ENCODE peak calls at places on chromosomes 13 and 19, in four cellular contexts. O, P, Y and J are unnamed samples.
A peak's percentile ranks its signal among the peaks of the same experiment; 100 is the strongest.

GRCh38 chr19:39444598-39445257 is 654 bp upstream of the SUPT5H start:
- DNase-seq in O (no peak), P (no peak), Y (peak; percentile 38), J (no peak)

GRCh38 chr19:46898731-46899130 is 37.9 kb downstream of the ARHGAP35 start:
- DNase-seq in O (no peak), P (no peak), Y (no peak), J (no peak)

GRCh38 chr19:51799998-51800848 is 5.3 kb downstream of the FPR3 start:
- DNase-seq in O (peak; percentile 12), P (no peak), Y (peak; percentile 95), J (no peak)

GRCh38 chr13:91277013-91277676 is 70.3 kb upstream of the MIR17HG start:
- DNase-seq in O (no peak), P (no peak), Y (no peak), J (no peak)

GRCh38 chr13:20426766-20427448 is 98.8 kb downstream of the CRYL1 start:
- DNase-seq in O (no peak), P (no peak), Y (no peak), J (no peak)

GRCh38 chr13:111981446-111982165 is 85.3 kb upstream of the SOX1 start:
- DNase-seq in O (no peak), P (no peak), Y (no peak), J (no peak)

GRCh38 chr13:68428292-68428691 is 1198.2 kb upstream of the PCDH9 start:
- DNase-seq in O (peak; percentile 6), P (no peak), Y (no peak), J (no peak)

GRCh38 chr19:49069026-49069425 is 3.5 kb downstream of the KCNA7 start:
- DNase-seq in O (no peak), P (no peak), Y (no peak), J (no peak)

GRCh38 chr19:3722443-3723109 is 14.4 kb downstream of the TJP3 start:
- DNase-seq in O (no peak), P (peak; percentile 85), Y (no peak), J (no peak)

GRCh38 chr19:19578241-19578640 is 40.2 kb downstream of the CILP2 start:
- DNase-seq in O (no peak), P (no peak), Y (no peak), J (no peak)

GRCh38 chr19:919157-920050 is 2.3 kb downstream of the KISS1R start:
- DNase-seq in O (no peak), P (peak; percentile 59), Y (no peak), J (no peak)

GRCh38 chr13:28356506-28357064 is 138.3 kb downstream of the FLT1 start:
- DNase-seq in O (no peak), P (no peak), Y (no peak), J (no peak)

GRCh38 chr13:30409911-30410704 is 12.2 kb upstream of the UBE2L5 start:
- DNase-seq in O (no peak), P (no peak), Y (peak; percentile 21), J (peak; percentile 16)

GRCh38 chr13:73228546-73228945 is 169.7 kb downstream of the KLF5 start:
- DNase-seq in O (no peak), P (no peak), Y (no peak), J (peak; percentile 12)

GRCh38 chr19:1752757-1753728 is at the start of gene ONECUT3:
- DNase-seq in O (no peak), P (no peak), Y (no peak), J (no peak)

GRCh38 chr13:95723428-95723827 is 46.5 kb downstream of the DNAJC3 start:
- DNase-seq in O (no peak), P (no peak), Y (no peak), J (no peak)

GRCh38 chr19:17931532-17932191 is 1.2 kb upstream of the CCDC124 start:
- DNase-seq in O (no peak), P (peak; percentile 84), Y (no peak), J (no peak)

GRCh38 chr13:84641491-84641890 is 759.2 kb upstream of the SLITRK1 start:
- DNase-seq in O (no peak), P (no peak), Y (no peak), J (no peak)

GRCh38 chr19:7975037-7975436 is 30.4 kb downstream of the ELAVL1 start:
- DNase-seq in O (no peak), P (no peak), Y (no peak), J (no peak)

GRCh38 chr13:99870541-99870940 is 101.0 kb downstream of the ZIC5 start:
- DNase-seq in O (no peak), P (no peak), Y (no peak), J (no peak)

GRCh38 chr19:590396-590745 is 690 bp downstream of the HCN2 start:
- DNase-seq in O (no peak), P (no peak), Y (peak; percentile 69), J (no peak)

GRCh38 chr19:8477889-8478288 is 24.6 kb downstream of the PRAM1 start:
- DNase-seq in O (no peak), P (no peak), Y (no peak), J (no peak)

GRCh38 chr13:22936228-22936627 is 244.6 kb upstream of the SGCG start:
- DNase-seq in O (no peak), P (no peak), Y (no peak), J (no peak)

GRCh38 chr19:50514346-50515167 is 844 bp upstream of the ASPDH start:
- DNase-seq in O (no peak), P (no peak), Y (no peak), J (no peak)

GRCh38 chr13:52599037-52599852 is 43.0 kb upstream of the HNRNPA1L2 start:
- DNase-seq in O (no peak), P (no peak), Y (no peak), J (no peak)

GRCh38 chr13:65836066-65836465 is 1394.1 kb downstream of the PCDH9 start:
- DNase-seq in O (no peak), P (no peak), Y (no peak), J (no peak)

GRCh38 chr13:110478405-110479214 is 82.9 kb downstream of the RAB20 start:
- DNase-seq in O (no peak), P (no peak), Y (no peak), J (no peak)

GRCh38 chr19:18097993-18098890 is 664 bp downstream of the MAST3 start:
- DNase-seq in O (no peak), P (no peak), Y (peak; percentile 27), J (no peak)

GRCh38 chr13:74073231-74073630 is 61.0 kb downstream of the KLF12 start:
- DNase-seq in O (no peak), P (no peak), Y (no peak), J (no peak)

DNA sequence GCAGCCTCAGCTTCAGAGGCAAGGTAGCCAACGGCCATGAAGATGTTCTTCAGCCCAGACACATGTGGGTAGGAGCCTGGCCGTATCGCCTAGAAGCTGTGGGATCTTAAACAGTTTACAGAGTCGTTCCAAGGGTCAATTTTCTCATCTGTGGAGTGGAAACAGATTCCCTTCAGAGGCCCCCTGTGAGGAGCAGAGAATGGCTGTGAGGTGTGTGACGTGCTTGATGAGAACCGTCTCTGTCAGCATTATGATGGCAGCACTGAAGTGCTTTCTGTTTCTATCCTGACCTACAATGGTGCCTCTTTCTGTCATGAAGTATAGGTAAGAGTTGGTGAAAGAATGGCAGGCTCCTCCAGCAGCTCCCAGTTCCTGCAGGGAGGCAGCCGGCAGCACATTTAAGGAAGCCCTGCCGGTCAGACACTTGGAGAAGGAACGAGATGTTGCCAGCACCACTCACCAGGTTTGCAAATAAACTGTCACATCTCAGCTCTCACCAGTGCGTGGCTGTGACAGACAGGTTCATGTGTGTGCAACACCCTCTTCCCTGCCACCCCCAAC is 277.3 kb downstream of the FOXO1 start:
- DNase-seq in O (no peak), P (no peak), Y (no peak), J (no peak)
- TF ChIP-seq HMGXB4 in O (no peak), P (no peak), Y (no peak), J (no peak)

DNA sequence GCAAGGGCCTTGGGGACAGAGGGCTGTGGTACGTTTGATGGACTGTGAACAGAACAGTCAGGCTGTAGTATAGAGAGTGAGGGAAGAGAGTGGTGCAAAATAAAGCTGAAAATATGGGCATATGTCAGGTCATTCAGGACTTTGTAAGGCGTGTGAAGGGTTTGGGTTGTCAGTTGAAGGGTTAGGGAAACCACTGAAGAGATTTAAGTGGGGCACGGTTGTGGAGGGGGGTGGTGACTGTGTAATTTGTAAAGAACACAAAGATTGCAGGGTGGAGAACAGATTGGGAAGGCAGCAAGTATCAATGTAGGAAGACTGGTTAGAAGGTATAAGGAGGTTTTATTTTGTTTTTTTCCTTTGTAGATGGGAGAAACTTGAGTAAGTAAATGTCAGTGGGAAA is 349.8 kb downstream of the DLEU7 start:
- DNase-seq in O (no peak), P (no peak), Y (no peak), J (no peak)
- TF ChIP-seq HMGXB4 in O (no peak), P (no peak), Y (no peak), J (no peak)

DNA sequence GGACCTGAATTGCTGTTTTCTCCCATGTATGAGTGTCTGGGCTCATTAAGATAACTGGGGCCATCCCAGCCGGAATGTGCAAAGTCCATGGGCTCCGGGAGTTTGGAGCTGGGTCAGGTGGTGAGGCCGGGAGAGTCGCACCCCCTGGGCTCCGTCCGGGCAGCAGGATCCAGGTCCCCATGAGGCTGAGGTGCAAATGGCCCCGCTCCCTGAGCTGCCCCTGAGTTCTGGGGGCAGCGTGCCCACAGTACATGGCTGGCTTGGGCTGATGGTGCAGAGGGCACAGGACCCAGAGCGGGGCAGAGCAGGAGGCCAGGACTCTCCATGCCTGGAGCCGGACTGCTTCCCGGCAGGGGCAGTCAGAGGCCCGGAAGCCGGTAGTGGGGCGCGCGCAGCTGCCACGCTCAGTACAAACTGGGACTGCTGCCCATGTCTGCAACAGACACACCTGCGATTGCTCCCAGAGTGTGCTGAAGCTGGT is 136.0 kb downstream of the KDM4B start:
- DNase-seq in O (peak; percentile 35), P (no peak), Y (no peak), J (no peak)
- TF ChIP-seq HMGXB4 in O (no peak), P (no peak), Y (no peak), J (no peak)

GRCh38 chr19:10617409-10618121 is 7.8 kb upstream of the SLC44A2 start:
- DNase-seq in O (no peak), P (no peak), Y (peak; percentile 49), J (no peak)
- TF ChIP-seq HMGXB4 in O (no peak), P (no peak), Y (no peak), J (no peak)

DNA sequence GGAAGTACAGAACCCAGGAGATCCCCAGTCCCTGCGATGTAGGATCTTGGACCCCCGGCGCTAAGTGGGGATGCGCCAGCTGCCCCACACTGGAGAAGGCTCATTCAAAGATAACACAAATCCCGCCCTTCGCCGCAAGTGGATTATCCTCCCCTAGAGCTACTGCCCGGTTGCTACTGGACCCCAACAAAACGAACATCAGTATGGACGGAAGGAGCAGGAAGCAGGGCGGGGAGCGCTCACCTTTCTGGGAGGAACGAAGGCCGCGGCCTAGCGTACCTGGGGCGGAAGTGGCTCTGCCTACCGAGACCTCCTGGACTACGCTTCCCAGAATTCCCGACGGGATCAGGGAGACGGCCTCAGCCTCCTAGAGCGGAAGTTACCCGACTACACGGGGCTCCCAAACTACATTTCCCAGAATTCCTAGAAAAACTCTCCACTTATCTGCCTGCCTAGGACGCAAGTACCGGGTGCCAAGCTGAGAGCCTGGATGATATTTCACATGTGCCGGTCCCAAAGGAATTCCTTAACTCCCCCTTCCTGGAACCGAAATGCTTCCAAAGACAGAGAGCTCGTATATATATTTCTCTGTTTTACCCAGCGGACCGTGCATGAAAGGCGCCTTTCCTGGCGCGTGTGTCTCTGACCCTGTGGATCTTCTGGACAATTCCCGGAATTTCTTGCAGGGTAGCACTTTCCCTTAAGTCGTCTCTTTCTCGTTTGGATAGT is at the start of gene ZNF112:
- DNase-seq in O (peak; percentile 94), P (peak; percentile 91), Y (peak; percentile 77), J (peak; percentile 62)
- TF ChIP-seq HMGXB4 in O (peak; percentile 47), P (no peak), Y (no peak), J (no peak)